ENCODE peak calls at places on chromosomes 4 and X, in ten cellular contexts. J, N, F, T, X, M, S, Q, P and A are unnamed samples.

GRCh38 chr4:159298502-159298901 is 195.6 kb downstream of the RAPGEF2 start:
- ATAC-seq in J (no peak), N (no peak), F (peak; percentile 80), T (peak; percentile 64), X (no peak), M (no peak), S (no peak), Q (no peak), P (no peak), A (no peak)

GRCh38 chr4:139154952-139155557 is 22.0 kb downstream of the ELF2 start:
- ATAC-seq in J (peak; percentile 28), N (no peak), F (no peak), T (no peak), X (no peak), M (no peak), S (no peak), Q (no peak), P (no peak), A (no peak)

GRCh38 chrX:108025954-108026616 is 18.8 kb upstream of the VSIG1 start:
- ATAC-seq in J (peak; percentile 91), N (peak; percentile 45), F (no peak), T (peak; percentile 17), X (peak; percentile 60), M (peak; percentile 89), S (no peak), Q (no peak), P (peak; percentile 60), A (peak; percentile 70)

GRCh38 chr4:56619816-56620215 is 61.3 kb downstream of the HOPX start:
- ATAC-seq in J (no peak), N (no peak), F (no peak), T (no peak), X (no peak), M (no peak), S (no peak), Q (no peak), P (no peak), A (no peak)

GRCh38 chrX:43969504-43970501 is 3.4 kb downstream of the NDP start:
- ATAC-seq in J (no peak), N (no peak), F (peak; percentile 59), T (no peak), X (no peak), M (no peak), S (no peak), Q (peak; percentile 44), P (no peak), A (no peak)

GRCh38 chr4:56937262-56937661 is 29.6 kb downstream of the REST start:
- ATAC-seq in J (no peak), N (no peak), F (peak; percentile 48), T (no peak), X (no peak), M (no peak), S (no peak), Q (peak; percentile 68), P (peak; percentile 39), A (no peak)

GRCh38 chr4:156676116-156676851 is 295.3 kb downstream of the PDGFC start:
- ATAC-seq in J (no peak), N (no peak), F (no peak), T (no peak), X (no peak), M (no peak), S (no peak), Q (no peak), P (no peak), A (no peak)

GRCh38 chr4:101086801-101087586 is 260.3 kb downstream of the PPP3CA start:
- ATAC-seq in J (no peak), N (no peak), F (peak; percentile 76), T (no peak), X (no peak), M (no peak), S (no peak), Q (peak; percentile 89), P (no peak), A (no peak)

GRCh38 chr4:16129336-16129735 is 45.5 kb upstream of the PROM1 start:
- ATAC-seq in J (no peak), N (no peak), F (no peak), T (no peak), X (no peak), M (no peak), S (no peak), Q (no peak), P (no peak), A (no peak)

GRCh38 chr4:48428926-48429325 is 54.2 kb upstream of the SLC10A4 start:
- ATAC-seq in J (no peak), N (peak; percentile 62), F (no peak), T (peak; percentile 57), X (no peak), M (no peak), S (no peak), Q (no peak), P (no peak), A (no peak)

GRCh38 chr4:89056953-89057398 is at the start of gene FAM13A:
- ATAC-seq in J (no peak), N (no peak), F (peak; percentile 100), T (no peak), X (no peak), M (no peak), S (no peak), Q (peak; percentile 98), P (no peak), A (no peak)

GRCh38 chr4:88054909-88055308 is 47.5 kb downstream of the PKD2 start:
- ATAC-seq in J (no peak), N (no peak), F (peak; percentile 99), T (no peak), X (no peak), M (no peak), S (peak; percentile 52), Q (peak; percentile 87), P (no peak), A (no peak)

GRCh38 chr4:88333741-88334405 is 44.8 kb upstream of the HERC6 start:
- ATAC-seq in J (no peak), N (no peak), F (no peak), T (no peak), X (no peak), M (no peak), S (peak; percentile 68), Q (no peak), P (no peak), A (no peak)